ENCODE peak calls at places on chromosome 9, in seven cellular contexts. Q, E, M, Z, H, G and F are unnamed samples.

GRCh38 chr9:119375892-119376291 is 6.7 kb upstream of the BRINP1 start:
- DNase-seq in Q (no peak), E (peak; percentile 27), M (peak; percentile 32), Z (peak; percentile 51), H (peak; percentile 19), G (no peak), F (no peak)

GRCh38 chr9:93952119-93952783 is 2.9 kb downstream of the BARX1 start:
- DNase-seq in Q (no peak), E (no peak), M (peak; percentile 44), Z (no peak), H (no peak), G (no peak), F (no peak)

GRCh38 chr9:36191696-36192095 is 975 bp downstream of the CLTA start:
- DNase-seq in Q (no peak), E (no peak), M (no peak), Z (no peak), H (no peak), G (no peak), F (no peak)

GRCh38 chr9:106557996-106558667 is 304.8 kb upstream of the ZNF462 start:
- DNase-seq in Q (no peak), E (no peak), M (no peak), Z (no peak), H (no peak), G (no peak), F (peak; percentile 43)

GRCh38 chr9:93181672-93182435 is 2.1 kb upstream of the WNK2 start:
- DNase-seq in Q (no peak), E (no peak), M (no peak), Z (no peak), H (no peak), G (no peak), F (no peak)

GRCh38 chr9:130417602-130418001 is 27.2 kb upstream of the ASS1 start:
- DNase-seq in Q (no peak), E (no peak), M (no peak), Z (peak; percentile 41), H (peak; percentile 10), G (no peak), F (no peak)

GRCh38 chr9:88291056-88291455 is 97.2 kb upstream of the SPIN1 start:
- DNase-seq in Q (no peak), E (no peak), M (no peak), Z (no peak), H (no peak), G (no peak), F (no peak)

GRCh38 chr9:23011669-23012068 is 565.0 kb downstream of the DMRTA1 start:
- DNase-seq in Q (no peak), E (no peak), M (no peak), Z (no peak), H (no peak), G (no peak), F (no peak)

GRCh38 chr9:99197987-99198386 is 23.8 kb downstream of the ALG2 start:
- DNase-seq in Q (no peak), E (no peak), M (no peak), Z (no peak), H (no peak), G (no peak), F (no peak)

GRCh38 chr9:32291370-32291769 is 93.1 kb upstream of the ACO1 start:
- DNase-seq in Q (no peak), E (no peak), M (no peak), Z (no peak), H (no peak), G (no peak), F (no peak)

GRCh38 chr9:104227108-104227507 is 133.0 kb downstream of the SMC2 start:
- DNase-seq in Q (no peak), E (no peak), M (no peak), Z (no peak), H (no peak), G (no peak), F (no peak)

GRCh38 chr9:71758785-71759184 is 9.5 kb downstream of the CEMIP2 start:
- DNase-seq in Q (no peak), E (no peak), M (no peak), Z (peak; percentile 65), H (no peak), G (no peak), F (no peak)

GRCh38 chr9:80605129-80605528 is 1033.4 kb downstream of the TLE4 start:
- DNase-seq in Q (no peak), E (no peak), M (peak; percentile 4), Z (peak; percentile 35), H (no peak), G (no peak), F (no peak)

GRCh38 chr9:34976992-34977391 is 12.6 kb upstream of the DNAJB5 start:
- DNase-seq in Q (no peak), E (no peak), M (no peak), Z (no peak), H (no peak), G (no peak), F (no peak)

GRCh38 chr9:81613002-81613750 is 76.2 kb downstream of the TLE1 start:
- DNase-seq in Q (peak; percentile 56), E (no peak), M (peak; percentile 89), Z (no peak), H (no peak), G (peak; percentile 45), F (peak; percentile 89)

GRCh38 chr9:21434202-21435014 is 5.8 kb upstream of the IFNA1 start:
- DNase-seq in Q (peak; percentile 11), E (no peak), M (peak; percentile 16), Z (peak; percentile 77), H (peak; percentile 57), G (no peak), F (no peak)

GRCh38 chr9:36063804-36064447 is 27.2 kb downstream of the RECK start:
- DNase-seq in Q (no peak), E (no peak), M (no peak), Z (no peak), H (no peak), G (no peak), F (no peak)

GRCh38 chr9:16675131-16675530 is 195.3 kb downstream of the BNC2 start:
- DNase-seq in Q (no peak), E (no peak), M (no peak), Z (no peak), H (no peak), G (no peak), F (no peak)

GRCh38 chr9:22307013-22307711 is 139.5 kb upstream of the DMRTA1 start:
- DNase-seq in Q (no peak), E (peak; percentile 60), M (no peak), Z (peak; percentile 84), H (peak; percentile 60), G (no peak), F (no peak)

GRCh38 chr9:123678878-123679329 is 251.0 kb downstream of the DENND1A start:
- DNase-seq in Q (no peak), E (no peak), M (peak; percentile 5), Z (no peak), H (no peak), G (no peak), F (no peak)

GRCh38 chr9:133029994-133030316 is 842 bp upstream of the GTF3C5 start:
- DNase-seq in Q (no peak), E (no peak), M (no peak), Z (no peak), H (no peak), G (peak; percentile 18), F (no peak)

GRCh38 chr9:120868339-120868675 is 8.7 kb downstream of the PHF19 start:
- DNase-seq in Q (no peak), E (no peak), M (no peak), Z (no peak), H (no peak), G (no peak), F (no peak)
- H3K4me3 ChIP-seq in Q (peak overlapping the region; percentile 59), E (peak overlapping the region; percentile 72), M (no peak overlapping the region), Z (peak overlapping the region; percentile 39), H (peak overlapping the region; percentile 42), G (peak overlapping the region; percentile 71), F (peak overlapping the region; percentile 59)

DNA sequence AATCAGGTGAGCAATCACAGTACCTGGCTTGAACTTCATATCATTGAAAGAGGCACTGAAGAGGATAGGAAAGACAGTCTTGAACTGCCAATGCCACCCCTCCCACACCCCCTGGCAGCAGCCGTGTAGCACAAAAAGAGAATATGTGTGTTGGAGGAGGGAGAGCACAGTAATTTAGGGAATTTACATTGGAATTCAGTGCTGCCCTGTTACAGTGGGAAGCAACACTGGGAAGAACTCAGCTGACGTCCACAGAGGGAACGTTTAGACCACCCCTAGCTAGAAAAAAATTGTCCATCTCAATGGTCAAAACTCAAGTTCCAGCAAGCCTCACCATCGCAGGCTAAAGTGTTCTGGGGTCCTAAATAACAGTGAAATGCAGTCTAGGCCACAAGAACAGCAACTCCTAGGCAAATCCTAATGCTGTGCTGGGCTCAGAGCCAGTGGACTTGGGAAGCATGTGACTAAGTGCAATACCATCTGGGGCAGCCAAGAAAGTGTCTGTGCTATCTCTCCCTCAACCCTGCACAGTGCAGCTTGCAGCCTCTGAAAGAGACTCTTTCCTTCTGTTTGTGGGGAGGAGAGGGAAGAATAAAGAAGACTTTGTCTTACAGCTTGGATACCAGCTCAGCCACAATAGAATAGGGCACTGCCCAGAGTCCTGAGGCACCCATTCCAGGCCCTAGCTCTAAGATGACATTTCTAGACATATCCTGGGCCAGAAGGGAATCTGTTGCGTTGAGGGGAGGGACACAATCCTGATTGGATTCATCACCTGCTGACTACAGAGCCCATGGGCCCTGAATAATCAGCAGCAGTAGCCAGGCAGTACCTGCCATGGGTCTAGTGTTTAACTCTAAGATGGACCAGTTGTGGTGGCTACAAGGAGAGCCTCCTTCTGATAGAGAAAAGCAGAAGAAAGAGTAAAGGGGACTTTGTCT is 62.1 kb upstream of the VLDLR start:
- DNase-seq in Q (peak; percentile 89), E (no peak), M (peak; percentile 10), Z (peak; percentile 71), H (no peak), G (peak; percentile 87), F (peak; percentile 89)
- H3K9me3 ChIP-seq in Q (peaks cover 30% of the 10 kb centered on the region), E (peaks cover 12% of the 10 kb centered on the region), M (no peaks in the 10 kb centered on the region), Z (peaks cover 7% of the 10 kb centered on the region), H (no peaks in the 10 kb centered on the region), G (peaks cover 22% of the 10 kb centered on the region), F (no peaks in the 10 kb centered on the region)

DNA sequence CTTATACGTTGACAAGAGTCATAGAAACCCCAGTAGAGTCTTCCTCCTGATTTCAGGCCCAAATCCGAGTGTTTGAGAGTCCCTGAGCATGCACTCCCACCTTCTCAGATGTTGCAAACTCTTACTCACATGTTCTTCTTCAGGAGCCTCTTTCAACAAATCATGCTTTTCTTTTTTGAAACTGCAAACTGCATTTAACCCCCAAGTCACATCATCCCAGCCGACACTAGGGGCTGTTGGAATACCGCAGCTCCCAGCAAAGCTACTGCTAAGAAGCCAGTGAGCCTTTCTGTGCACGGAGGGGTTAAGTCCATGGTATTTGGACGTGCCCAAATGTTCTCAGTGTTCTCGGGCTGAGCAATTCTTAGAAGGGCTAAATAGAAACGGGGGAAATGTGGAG is 282.9 kb downstream of the NFIB start:
- DNase-seq in Q (peak; percentile 53), E (peak; percentile 29), M (no peak), Z (no peak), H (no peak), G (peak; percentile 26), F (no peak)
- H3K4me3 ChIP-seq in Q (peak overlapping the region; percentile 52), E (no peak overlapping the region), M (no peak overlapping the region), Z (no peak overlapping the region), H (no peak overlapping the region), G (peak overlapping the region; percentile 58), F (peak overlapping the region; percentile 35)

DNA sequence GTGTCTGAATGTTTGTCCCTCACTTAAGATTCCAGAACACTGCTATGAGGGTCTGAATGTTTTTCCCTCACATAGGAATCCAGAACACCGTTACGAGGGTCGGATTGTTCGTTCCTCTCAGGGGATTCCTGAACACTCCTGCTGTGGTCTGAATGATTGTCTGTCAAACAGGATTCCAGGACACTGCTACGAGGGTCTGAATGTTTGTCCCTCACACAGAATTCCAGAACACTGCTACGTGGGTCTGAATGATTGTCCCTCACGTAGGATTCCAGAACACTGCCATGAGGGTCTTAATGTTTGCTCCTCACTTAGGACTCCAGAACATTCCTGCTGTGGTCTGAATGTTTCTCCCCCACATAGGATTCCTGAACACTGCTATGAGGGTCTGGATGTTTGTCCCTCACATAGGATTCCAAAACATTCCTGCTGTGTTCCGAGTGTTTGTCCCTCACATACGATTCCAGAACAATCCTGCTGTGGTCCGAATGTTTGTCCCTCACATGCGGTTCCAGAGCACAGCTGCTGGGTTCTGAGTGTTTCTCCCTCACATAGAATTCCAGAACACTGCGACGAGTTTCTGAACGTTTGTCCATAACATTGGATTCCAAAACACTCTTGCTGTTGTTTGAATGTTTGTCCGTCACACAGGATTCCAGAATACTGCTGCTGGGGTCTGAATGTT is 199.5 kb downstream of the FOXD4L6 start:
- DNase-seq in Q (no peak), E (no peak), M (no peak), Z (no peak), H (no peak), G (no peak), F (no peak)
- H3K9me3 ChIP-seq in Q (peaks cover 97% of the 10 kb centered on the region), E (no peaks in the 10 kb centered on the region), M (no peaks in the 10 kb centered on the region), Z (peaks cover 75% of the 10 kb centered on the region), H (no peaks in the 10 kb centered on the region), G (peaks cover 92% of the 10 kb centered on the region), F (peaks cover 49% of the 10 kb centered on the region)